ENCODE peak calls at places on chromosomes 2 and 18, in ten cellular contexts. A, X, P, Z, G, F, Q, Y, S and W are unnamed samples.

GRCh38 chr2:11876436-11876835 is 130.0 kb downstream of the LPIN1 start:
- DNase-seq in G (no peak), Z (no peak), X (no peak), S (no peak), A (no peak), P (no peak), Q (no peak), F (no peak), Y (no peak), W (no peak)

GRCh38 chr2:154882725-154883124 is 184.2 kb downstream of the KCNJ3 start:
- DNase-seq in S (no peak), P (no peak), Z (no peak), F (no peak), G (no peak), A (no peak), X (no peak), Q (no peak), Y (no peak), W (no peak)

GRCh38 chr18:60471652-60472051 is 99.1 kb upstream of the MC4R start:
- DNase-seq in A (no peak), Y (no peak), F (no peak), Z (peak), G (no peak), X (peak), Q (no peak), S (no peak), P (no peak), W (no peak)

GRCh38 chr2:205425069-205425468 is 257.2 kb upstream of the NRP2 start:
- DNase-seq in X (no peak), Z (no peak), A (no peak), F (no peak), Q (no peak), P (no peak), Y (no peak), G (no peak), S (no peak), W (no peak)

GRCh38 chr18:8721716-8722115 is 16.4 kb downstream of the MTCL1 start:
- DNase-seq in P (no peak), A (peak), Q (no peak), Z (peak), G (no peak), Y (no peak), F (no peak), S (no peak), X (peak), W (no peak)

GRCh38 chr2:180618570-180618969 is 361.8 kb upstream of the UBE2E3 start:
- DNase-seq in X (peak), F (no peak), S (no peak), A (peak), Y (no peak), P (no peak), Z (no peak), G (no peak), Q (no peak), W (no peak)

GRCh38 chr2:111160758-111161157 is 40.0 kb downstream of the BCL2L11 start:
- DNase-seq in Q (no peak), Z (peak), S (peak), G (no peak), X (peak), F (no peak), P (no peak), A (peak), Y (no peak), W (no peak)

GRCh38 chr2:226687641-226688253 is 111.9 kb downstream of the IRS1 start:
- DNase-seq in F (no peak), Z (no peak), S (no peak), A (no peak), X (peak), Y (no peak), Q (no peak), G (no peak), P (no peak), W (no peak)

GRCh38 chr2:30927561-30928075 is 120.4 kb upstream of the CAPN13 start:
- DNase-seq in Z (no peak), Q (no peak), F (no peak), G (no peak), A (no peak), X (no peak), S (no peak), Y (no peak), P (no peak), W (no peak)

GRCh38 chr2:84865181-84865783 is 15.6 kb downstream of the TRABD2A start:
- DNase-seq in S (no peak), Q (no peak), A (peak), F (no peak), P (peak), Z (peak), X (peak), Y (no peak), G (no peak), W (no peak)

GRCh38 chr2:109410021-109410815 is 203.5 kb downstream of the SEPTIN10 start:
- DNase-seq in Z (peak), S (no peak), P (no peak), Q (no peak), A (no peak), X (no peak), Y (no peak), G (no peak), F (peak), W (no peak)

GRCh38 chr2:230552181-230552580 is 136.2 kb downstream of the SP100 start:
- DNase-seq in Y (no peak), A (no peak), Q (no peak), Z (no peak), G (no peak), F (no peak), S (no peak), X (no peak), P (no peak), W (no peak)

GRCh38 chr18:55477537-55478300 is 110.3 kb downstream of the TCF4 start:
- DNase-seq in Y (no peak), A (peak), F (no peak), G (no peak), X (peak), Q (no peak), Z (peak), S (no peak), P (no peak), W (no peak)

GRCh38 chr18:61292280-61292679 is 41.0 kb upstream of the CDH20 start:
- DNase-seq in Y (no peak), G (no peak), F (no peak), S (no peak), Z (no peak), X (no peak), Q (no peak), P (no peak), A (no peak), W (no peak)